ENCODE peak calls at places on chromosomes 11 and 22, in nine cellular contexts. L, F, W, A, K, G, Q, D and N are unnamed samples.

GRCh38 chr11:130829801-130830562 is 86.3 kb downstream of the SNX19 start:
- DNase-seq in L (no peak), F (no peak), W (peak; percentile 39), A (no peak), K (no peak), G (no peak), Q (peak; percentile 61), D (no peak), N (peak; percentile 72)

GRCh38 chr11:134240592-134240991 is 12.6 kb downstream of the THYN1 start:
- DNase-seq in L (no peak), F (no peak), W (no peak), A (no peak), K (no peak), G (no peak), Q (no peak), D (no peak), N (no peak)

GRCh38 chr22:28435271-28435825 is 244.3 kb downstream of the TTC28 start:
- DNase-seq in L (no peak), F (no peak), W (no peak), A (no peak), K (peak; percentile 84), G (peak; percentile 75), Q (no peak), D (no peak), N (no peak)

GRCh38 chr22:44914026-44914721 is 95.6 kb downstream of the PHF21B start:
- DNase-seq in L (no peak), F (no peak), W (no peak), A (peak; percentile 8), K (no peak), G (no peak), Q (no peak), D (peak; percentile 57), N (no peak)

GRCh38 chr11:21511835-21512440 is 680.9 kb upstream of the ANO5 start:
- DNase-seq in L (no peak), F (peak; percentile 13), W (peak; percentile 57), A (peak; percentile 27), K (peak; percentile 73), G (peak; percentile 71), Q (no peak), D (no peak), N (peak; percentile 5)

GRCh38 chr11:67062526-67063373 is 6.1 kb downstream of the RHOD start:
- DNase-seq in L (no peak), F (no peak), W (no peak), A (no peak), K (no peak), G (no peak), Q (no peak), D (no peak), N (no peak)

GRCh38 chr11:57240757-57241156 is 3.7 kb upstream of the APLNR start:
- DNase-seq in L (no peak), F (no peak), W (no peak), A (no peak), K (no peak), G (no peak), Q (no peak), D (no peak), N (no peak)

GRCh38 chr11:112967082-112967481 is 5.9 kb downstream of the NCAM1 start:
- DNase-seq in L (no peak), F (no peak), W (no peak), A (no peak), K (no peak), G (no peak), Q (no peak), D (no peak), N (no peak)

GRCh38 chr11:70029831-70030811 is 48.0 kb upstream of the ANO1 start:
- DNase-seq in L (no peak), F (no peak), W (no peak), A (no peak), K (peak; percentile 29), G (no peak), Q (no peak), D (peak; percentile 40), N (no peak)

GRCh38 chr22:49500076-49500460 is 327.6 kb downstream of the BRD1 start:
- DNase-seq in L (no peak), F (no peak), W (no peak), A (no peak), K (no peak), G (no peak), Q (no peak), D (no peak), N (no peak)

GRCh38 chr11:2892215-2893020 is 6.8 kb upstream of the CDKN1C start:
- DNase-seq in L (no peak), F (no peak), W (peak; percentile 44), A (no peak), K (no peak), G (peak; percentile 64), Q (no peak), D (peak; percentile 90), N (peak; percentile 49)

GRCh38 chr11:70481625-70482528 is 83.5 kb downstream of the CTTN start:
- DNase-seq in L (no peak), F (no peak), W (peak; percentile 88), A (no peak), K (no peak), G (peak; percentile 74), Q (no peak), D (no peak), N (peak; percentile 69)

GRCh38 chr11:76316726-76317125 is 64.2 kb downstream of the THAP12 start:
- DNase-seq in L (no peak), F (no peak), W (no peak), A (no peak), K (no peak), G (no peak), Q (no peak), D (no peak), N (no peak)

DNA sequence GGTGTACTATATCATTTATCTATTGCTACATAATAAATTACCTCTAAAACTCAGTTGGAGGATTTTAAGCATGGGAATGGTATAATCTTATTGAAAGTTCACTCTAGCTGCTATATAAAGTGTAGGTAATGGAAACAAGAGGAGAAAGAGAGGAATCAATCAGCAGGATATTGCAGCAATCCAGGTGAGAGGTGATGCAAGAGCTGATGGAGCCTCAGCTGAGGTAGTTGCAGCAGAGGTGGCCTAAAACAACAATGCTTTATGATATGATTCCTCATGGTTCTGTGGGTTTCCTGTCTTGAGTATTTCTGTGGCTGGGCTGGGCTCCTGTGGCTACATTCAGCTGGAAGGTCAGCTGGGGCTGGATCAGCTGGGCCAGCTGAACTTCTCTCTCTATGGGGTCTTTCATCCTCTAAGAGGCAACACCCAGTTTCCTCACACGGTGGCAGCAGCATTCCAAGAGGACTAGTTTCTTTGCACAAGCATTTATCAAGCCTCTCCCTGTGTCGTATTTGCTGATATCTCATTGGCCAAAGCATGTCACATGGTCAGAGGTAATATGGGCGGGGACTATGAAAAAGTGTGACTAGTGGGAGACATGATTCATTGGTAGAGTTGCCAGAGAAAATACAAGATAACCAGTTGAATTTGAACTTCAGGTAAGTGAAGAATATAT is 135.4 kb upstream of the LARGE1 start:
- DNase-seq in L (no peak), F (no peak), W (no peak), A (no peak), K (no peak), G (no peak), Q (no peak), D (no peak), N (no peak)
- TF ChIP-seq CTCF in L (no peak), F (peak; percentile 26), W (no peak), A (no peak), K (no peak), G (no peak), Q (no peak), D (no peak), N (no peak)

DNA sequence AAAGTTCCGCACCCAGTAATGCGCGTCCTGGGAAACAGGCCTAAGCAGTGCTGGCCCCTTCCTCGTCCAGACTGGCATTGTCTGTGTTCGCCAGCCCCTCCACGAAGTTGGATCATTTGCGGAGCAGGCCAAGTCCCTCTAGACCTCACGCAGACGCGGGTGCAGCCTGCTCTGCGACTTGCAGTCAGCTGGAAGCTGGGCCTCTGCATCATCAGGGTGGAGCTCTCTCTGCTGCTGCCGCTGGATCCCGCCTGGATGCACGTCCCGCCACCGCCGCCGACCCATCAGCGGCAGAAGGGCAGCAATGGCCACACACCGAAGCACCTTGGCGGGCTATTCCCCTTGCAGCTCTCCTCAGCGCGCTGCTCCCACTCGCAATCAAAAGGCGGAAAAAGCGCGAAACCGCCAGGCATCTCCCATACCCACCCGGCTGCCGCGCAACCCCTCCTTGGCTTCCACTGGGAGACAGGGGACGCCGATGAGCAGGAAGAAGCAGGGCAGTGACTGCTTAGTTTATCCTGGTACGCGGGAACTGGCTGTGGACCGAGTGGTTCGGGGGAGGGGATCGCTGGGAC is 34.1 kb upstream of the GLYATL1 start:
- DNase-seq in L (no peak), F (peak; percentile 22), W (peak; percentile 66), A (peak; percentile 23), K (peak; percentile 19), G (no peak), Q (peak; percentile 31), D (no peak), N (peak; percentile 63)
- TF ChIP-seq CTCF in L (peak; percentile 37), F (no peak), W (peak; percentile 7), A (peak; percentile 9), K (no peak), G (no peak), Q (no peak), D (no peak), N (peak; percentile 37)

DNA sequence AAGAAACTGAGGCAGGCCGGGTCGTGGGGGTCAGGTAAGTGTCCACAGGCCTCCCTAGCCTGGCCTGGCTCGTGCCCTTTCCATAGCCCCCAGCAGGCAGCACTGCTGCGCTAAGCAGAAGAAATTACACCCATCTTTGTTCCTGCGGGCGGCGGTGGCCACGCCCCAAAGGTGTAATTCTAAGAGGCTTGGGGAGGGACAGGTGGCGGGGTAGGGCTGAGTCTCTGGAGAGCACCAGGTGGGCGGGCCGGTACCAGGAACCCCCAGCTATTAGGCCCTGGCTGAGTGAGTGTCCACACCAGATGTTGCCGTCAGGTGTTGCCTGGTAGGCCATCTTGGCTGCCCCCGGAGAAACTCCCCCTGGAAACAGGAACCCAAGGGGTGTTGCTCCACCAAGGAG is 12.3 kb upstream of the ARAP1 start:
- DNase-seq in L (no peak), F (no peak), W (no peak), A (no peak), K (no peak), G (peak; percentile 84), Q (no peak), D (no peak), N (no peak)
- TF ChIP-seq CTCF in L (no peak), F (no peak), W (no peak), A (no peak), K (no peak), G (peak; percentile 43), Q (no peak), D (no peak), N (no peak)

GRCh38 chr11:96242191-96242845 is 100.7 kb downstream of the MAML2 start:
- DNase-seq in L (no peak), F (no peak), W (peak; percentile 66), A (no peak), K (no peak), G (no peak), Q (no peak), D (no peak), N (peak; percentile 62)

GRCh38 chr11:96242971-96243647 is 99.9 kb downstream of the MAML2 start:
- DNase-seq in L (peak; percentile 96), F (peak; percentile 51), W (peak; percentile 97), A (peak; percentile 62), K (peak; percentile 90), G (peak; percentile 98), Q (peak; percentile 96), D (peak; percentile 94), N (peak; percentile 97)

GRCh38 chr11:96237759-96238158 is 105.2 kb downstream of the MAML2 start:
- DNase-seq in L (no peak), F (no peak), W (no peak), A (no peak), K (no peak), G (no peak), Q (no peak), D (no peak), N (no peak)

GRCh38 chr11:96238563-96239166 is 104.3 kb downstream of the MAML2 start:
- DNase-seq in L (no peak), F (no peak), W (peak; percentile 69), A (no peak), K (no peak), G (no peak), Q (no peak), D (no peak), N (no peak)

GRCh38 chr11:96241351-96241841 is 101.6 kb downstream of the MAML2 start:
- DNase-seq in L (no peak), F (no peak), W (no peak), A (no peak), K (no peak), G (no peak), Q (no peak), D (no peak), N (no peak)
- TF ChIP-seq CTCF in L (no peak), F (no peak), W (no peak), A (no peak), K (no peak), G (no peak), Q (no peak), D (no peak), N (peak; percentile 2)